ENCODE peak calls at places on chromosome 1, in five cellular contexts. A is lower lobe of right lung, J is choroid plexus epithelial cell, E is neural progenitor cell, T is AG09309. F is an unnamed sample.

GRCh38 chr1:44423706-44424546 is 18.9 kb downstream of the RNF220 start:
- DNase-seq in A (peak), J (peak), E (no peak), T (peak), F (peak)

GRCh38 chr1:93979040-93979717 is 69.9 kb upstream of the GCLM start:
- DNase-seq in A (no peak), T (no peak), E (no peak), J (no peak), F (no peak)

GRCh38 chr1:33045814-33046213 is 9.1 kb upstream of the AK2 start:
- DNase-seq in J (peak), E (no peak), A (no peak), T (no peak), F (no peak)

GRCh38 chr1:203524152-203524551 is 30.2 kb downstream of the OPTC start:
- DNase-seq in J (no peak), T (no peak), E (no peak), A (no peak), F (no peak)

GRCh38 chr1:225458222-225458631 is 30.4 kb upstream of the LBR start:
- DNase-seq in T (no peak), A (no peak), J (peak), E (no peak), F (no peak)

GRCh38 chr1:197567442-197567841 is 207.8 kb downstream of the DENND1B start:
- DNase-seq in J (peak), E (no peak), T (no peak), A (no peak), F (no peak)

GRCh38 chr1:172145231-172145651 is 275.2 kb upstream of the C1orf105 start:
- DNase-seq in E (no peak), A (no peak), J (peak), T (no peak), F (no peak)

GRCh38 chr1:100791586-100791985 is 72.0 kb downstream of the VCAM1 start:
- DNase-seq in E (no peak), T (no peak), A (no peak), J (peak), F (no peak)

GRCh38 chr1:167165948-167166702 is 54.6 kb upstream of the POU2F1 start:
- DNase-seq in E (peak), A (no peak), T (no peak), J (peak), F (no peak)

GRCh38 chr1:10867914-10868598 is 71.6 kb upstream of the CASZ1 start:
- DNase-seq in E (peak), A (no peak), T (no peak), J (no peak), F (no peak)

GRCh38 chr1:225567789-225568188 is 85.1 kb downstream of the ENAH start:
- DNase-seq in T (no peak), J (peak), E (peak), A (no peak), F (no peak)

GRCh38 chr1:110130113-110130591 is 17.9 kb downstream of the UBL4B start:
- DNase-seq in J (peak), T (no peak), E (peak), A (no peak), F (no peak)

GRCh38 chr1:12014141-12014981 is 4.9 kb upstream of the MIIP start:
- DNase-seq in T (no peak), J (no peak), A (peak), E (no peak), F (no peak)

GRCh38 chr1:201942129-201942495 is 4.2 kb downstream of the LMOD1 start:
- DNase-seq in A (no peak), E (no peak), T (no peak), J (no peak), F (no peak)
- H3K4me3 ChIP-seq in A (peak), E (peak), T (no peak), J (no peak), F (no peak)

GRCh38 chr1:211352985-211353515 is 26.4 kb downstream of the TRAF5 start:
- DNase-seq in J (peak), T (no peak), E (peak), A (no peak), F (no peak)
- H3K4me3 ChIP-seq in J (no peak), T (no peak), E (no peak), A (no peak), F (no peak)

GRCh38 chr1:208951908-208952307 is 631.6 kb upstream of the CAMK1G start:
- DNase-seq in A (no peak), J (no peak), T (no peak), E (no peak), F (no peak)

GRCh38 chr1:208944981-208945451 is 638.5 kb upstream of the CAMK1G start:
- DNase-seq in E (no peak), T (no peak), J (no peak), A (no peak), F (no peak)

DNA sequence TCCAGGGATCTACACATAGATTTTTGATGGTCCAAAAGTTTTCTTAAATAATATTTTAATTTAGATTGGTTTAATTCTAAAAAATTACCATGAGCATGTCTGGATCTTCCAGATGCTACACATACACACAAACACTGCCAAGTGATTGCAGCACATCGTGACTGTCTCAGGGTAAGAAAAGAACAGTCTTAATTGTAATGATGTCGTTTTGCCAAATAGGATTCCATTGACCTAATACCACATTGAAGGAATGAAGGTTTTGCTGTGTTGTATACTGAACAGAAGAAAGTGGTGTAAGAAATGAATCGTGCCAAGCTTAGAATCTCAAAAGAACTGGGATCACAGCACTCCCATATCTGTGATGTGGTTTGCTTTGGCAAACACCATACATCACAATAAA is 633.3 kb upstream of the CAMK1G start:
- DNase-seq in A (no peak), T (peak), J (no peak), E (no peak), F (no peak)
- H3K4me3 ChIP-seq in A (no peak), T (no peak), J (no peak), E (no peak), F (no peak)

GRCh38 chr1:62034790-62035189 is 159.9 kb upstream of the L1TD1 start:
- DNase-seq in E (no peak), A (no peak), T (no peak), J (no peak), F (no peak)

GRCh38 chr1:62025154-62025553 is 169.5 kb upstream of the L1TD1 start:
- DNase-seq in J (no peak), A (no peak), T (no peak), E (no peak), F (no peak)

GRCh38 chr1:62025892-62026291 is 168.8 kb upstream of the L1TD1 start:
- DNase-seq in A (no peak), J (no peak), E (no peak), T (no peak), F (no peak)

GRCh38 chr1:62024690-62025089 is 170.0 kb upstream of the L1TD1 start:
- DNase-seq in T (no peak), A (no peak), E (no peak), J (no peak), F (no peak)

GRCh38 chr1:62029704-62030103 is 164.9 kb upstream of the L1TD1 start:
- DNase-seq in T (no peak), J (no peak), E (no peak), A (no peak), F (no peak)
- H3K4me3 ChIP-seq in T (no peak), J (no peak), E (no peak), A (no peak), F (no peak)

GRCh38 chr1:159932296-159933285 is 7.3 kb upstream of the TAGLN2 start:
- DNase-seq in E (no peak), A (peak), T (no peak), J (peak), F (no peak)
- H3K4me3 ChIP-seq in E (no peak), A (no peak), T (no peak), J (no peak), F (no peak)

GRCh38 chr1:62772607-62773295 is 11.2 kb upstream of the ATG4C start:
- DNase-seq in A (no peak), J (no peak), T (no peak), E (no peak), F (no peak)
- H3K4me3 ChIP-seq in A (no peak), J (no peak), T (no peak), E (no peak), F (no peak)

GRCh38 chr1:111204211-111204883 is 3.9 kb upstream of the DENND2D start:
- DNase-seq in J (no peak), E (no peak), T (no peak), A (peak), F (no peak)
- H3K4me3 ChIP-seq in J (peak), E (no peak), T (peak), A (peak), F (peak)

GRCh38 chr1:56573311-56573710 is 6.1 kb downstream of the PLPP3 start:
- DNase-seq in E (no peak), J (no peak), T (no peak), A (no peak), F (no peak)

GRCh38 chr1:56577859-56578663 is 1.3 kb downstream of the PLPP3 start:
- DNase-seq in E (peak), J (peak), T (no peak), A (peak), F (no peak)

GRCh38 chr1:56574794-56575193 is 4.6 kb downstream of the PLPP3 start:
- DNase-seq in J (no peak), T (no peak), A (no peak), E (no peak), F (no peak)

GRCh38 chr1:56576880-56577858 is 2.2 kb downstream of the PLPP3 start:
- DNase-seq in T (no peak), J (peak), E (peak), A (no peak), F (no peak)

GRCh38 chr1:56575865-56576264 is 3.5 kb downstream of the PLPP3 start:
- DNase-seq in E (no peak), A (no peak), T (no peak), J (peak), F (no peak)
- H3K4me3 ChIP-seq in E (peak), A (peak), T (peak), J (no peak), F (peak)